ENCODE peak calls at places on chromosome 5, in nine cellular contexts. H is fibroblast of mammary gland, P is AG10803, E is fibroblast of lung, U is fibroblast of villous mesenchyme, B is ovary, M is choroid plexus epithelial cell, K is endodermal cell, I is upper lobe of left lung. X is an unnamed sample.

GRCh38 chr5:167802755-167803431 is 488.6 kb upstream of the WWC1 start:
- DNase-seq in H (no peak), P (peak), E (peak), U (no peak), B (no peak), M (peak), K (peak), I (no peak), X (peak)

GRCh38 chr5:71924980-71925379 is 182.3 kb upstream of the MAP1B start:
- DNase-seq in H (peak), P (peak), E (peak), U (peak), B (no peak), M (peak), K (no peak), I (no peak), X (peak)

GRCh38 chr5:90809695-90810094 is 251.1 kb downstream of the ADGRV1 start:
- DNase-seq in H (no peak), P (no peak), E (no peak), U (no peak), B (no peak), M (no peak), K (no peak), I (no peak), X (no peak)

GRCh38 chr5:132686193-132686592 is 12.4 kb downstream of the IL4 start:
- DNase-seq in H (no peak), P (no peak), E (no peak), U (no peak), B (no peak), M (no peak), K (no peak), I (no peak), X (peak)

GRCh38 chr5:93717162-93717561 is 24.2 kb downstream of the POU5F2 start:
- DNase-seq in H (peak), P (peak), E (peak), U (peak), B (no peak), M (peak), K (no peak), I (peak), X (peak)

GRCh38 chr5:125342938-125343401 is 596.5 kb upstream of the ZNF608 start:
- DNase-seq in H (peak), P (peak), E (peak), U (peak), B (no peak), M (peak), K (no peak), I (no peak), X (no peak)

GRCh38 chr5:137269297-137269696 is 229.8 kb downstream of the SPOCK1 start:
- DNase-seq in H (no peak), P (no peak), E (no peak), U (no peak), B (no peak), M (no peak), K (no peak), I (no peak), X (no peak)

GRCh38 chr5:53963958-53964357 is 346.4 kb downstream of the ARL15 start:
- DNase-seq in H (no peak), P (no peak), E (no peak), U (no peak), B (no peak), M (no peak), K (no peak), I (no peak), X (peak)

GRCh38 chr5:90560771-90561170 is 2.2 kb downstream of the ADGRV1 start:
- DNase-seq in H (no peak), P (no peak), E (no peak), U (no peak), B (no peak), M (no peak), K (no peak), I (no peak), X (peak)

GRCh38 chr5:170353011-170353890 is 35.9 kb downstream of the KCNMB1 start:
- DNase-seq in H (no peak), P (no peak), E (no peak), U (no peak), B (no peak), M (peak), K (peak), I (no peak), X (no peak)

GRCh38 chr5:140073296-140073695 is 30.2 kb upstream of the NRG2 start:
- DNase-seq in H (peak), P (peak), E (peak), U (peak), B (no peak), M (peak), K (no peak), I (no peak), X (peak)

GRCh38 chr5:130324953-130325671 is 420.8 kb downstream of the CHSY3 start:
- DNase-seq in H (no peak), P (no peak), E (peak), U (peak), B (no peak), M (peak), K (no peak), I (no peak), X (no peak)

GRCh38 chr5:31954091-31954490 is 220.0 kb downstream of the GOLPH3 start:
- DNase-seq in H (no peak), P (peak), E (peak), U (peak), B (no peak), M (no peak), K (no peak), I (no peak), X (no peak)

GRCh38 chr5:94024101-94024500 is 282.7 kb upstream of the POU5F2 start:
- DNase-seq in H (peak), P (peak), E (peak), U (no peak), B (no peak), M (peak), K (no peak), I (no peak), X (no peak)

GRCh38 chr5:7015586-7016256 is 302.5 kb downstream of the TENT4A start:
- DNase-seq in H (no peak), P (no peak), E (no peak), U (no peak), B (no peak), M (no peak), K (peak), I (no peak), X (peak)

GRCh38 chr5:103208460-103208859 is 50.1 kb upstream of the MACIR start:
- DNase-seq in H (no peak), P (no peak), E (no peak), U (no peak), B (no peak), M (no peak), K (no peak), I (no peak), X (no peak)

GRCh38 chr5:168649306-168649705 is 70.1 kb upstream of the PANK3 start:
- DNase-seq in H (peak), P (no peak), E (peak), U (no peak), B (no peak), M (no peak), K (no peak), I (no peak), X (peak)

GRCh38 chr5:137621861-137622823 is 113.7 kb downstream of the KLHL3 start:
- DNase-seq in H (peak), P (peak), E (peak), U (no peak), B (no peak), M (peak), K (peak), I (no peak), X (peak)

GRCh38 chr5:140402258-140403074 is 833 bp downstream of the ANKHD1 start:
- DNase-seq in H (peak), P (peak), E (peak), U (peak), B (no peak), M (peak), K (peak), I (peak), X (peak)

GRCh38 chr5:116575635-116576042 is 1.0 kb upstream of the SEMA6A start:
- DNase-seq in H (no peak), P (no peak), E (no peak), U (no peak), B (peak), M (peak), K (peak), I (no peak), X (peak)

GRCh38 chr5:150243590-150243989 is 46.0 kb downstream of the CAMK2A start:
- DNase-seq in H (no peak), P (no peak), E (no peak), U (no peak), B (no peak), M (no peak), K (no peak), I (no peak), X (no peak)

GRCh38 chr5:29697786-29698414 is 1495.6 kb upstream of the CDH6 start:
- DNase-seq in H (no peak), P (no peak), E (no peak), U (no peak), B (no peak), M (peak), K (peak), I (no peak), X (peak)

GRCh38 chr5:105163547-105163946 is 1601.0 kb upstream of the NUDT12 start:
- DNase-seq in H (no peak), P (no peak), E (no peak), U (no peak), B (no peak), M (no peak), K (no peak), I (no peak), X (no peak)

GRCh38 chr5:120749737-120750136 is 285.6 kb downstream of the PRR16 start:
- DNase-seq in H (no peak), P (no peak), E (no peak), U (no peak), B (no peak), M (no peak), K (no peak), I (no peak), X (no peak)

GRCh38 chr5:98121036-98121936 is 652.2 kb upstream of the RGMB start:
- DNase-seq in H (no peak), P (no peak), E (no peak), U (no peak), B (no peak), M (no peak), K (peak), I (no peak), X (no peak)

GRCh38 chr5:91176288-91177016 is 206.7 kb downstream of the ARRDC3 start:
- DNase-seq in H (no peak), P (no peak), E (peak), U (no peak), B (no peak), M (peak), K (no peak), I (no peak), X (no peak)

GRCh38 chr5:168883253-168883880 is 304.2 kb upstream of the PANK3 start:
- DNase-seq in H (no peak), P (no peak), E (no peak), U (no peak), B (no peak), M (no peak), K (peak), I (no peak), X (no peak)

GRCh38 chr5:139747583-139748504 is 47.8 kb upstream of the PSD2 start:
- DNase-seq in H (peak), P (peak), E (peak), U (peak), B (peak), M (peak), K (peak), I (peak), X (no peak)

GRCh38 chr5:36606437-36607113 is at the start of gene SLC1A3:
- DNase-seq in H (peak), P (peak), E (peak), U (peak), B (peak), M (peak), K (peak), I (peak), X (peak)

GRCh38 chr5:2132497-2132847 is 249.7 kb upstream of the IRX4 start:
- DNase-seq in H (no peak), P (no peak), E (no peak), U (no peak), B (no peak), M (no peak), K (no peak), I (no peak), X (no peak)

GRCh38 chr5:68046445-68046844 is 169.1 kb upstream of the PIK3R1 start:
- DNase-seq in H (peak), P (peak), E (peak), U (peak), B (no peak), M (peak), K (no peak), I (peak), X (peak)

GRCh38 chr5:58759745-58760144 is 176.9 kb downstream of the RAB3C start:
- DNase-seq in H (peak), P (no peak), E (no peak), U (peak), B (no peak), M (no peak), K (no peak), I (no peak), X (no peak)

GRCh38 chr5:77869115-77869798 is 93.1 kb upstream of the TBCA start:
- DNase-seq in H (no peak), P (no peak), E (no peak), U (no peak), B (no peak), M (no peak), K (no peak), I (no peak), X (no peak)

GRCh38 chr5:150486402-150487198 is 21.3 kb upstream of the NDST1 start:
- DNase-seq in H (peak), P (peak), E (peak), U (peak), B (peak), M (peak), K (peak), I (peak), X (peak)

GRCh38 chr5:56838409-56839039 is 23.2 kb downstream of the MAP3K1 start:
- DNase-seq in H (peak), P (peak), E (peak), U (peak), B (no peak), M (peak), K (no peak), I (no peak), X (peak)

GRCh38 chr5:173717959-173718358 is 101.5 kb upstream of the BOD1 start:
- DNase-seq in H (no peak), P (no peak), E (no peak), U (no peak), B (no peak), M (no peak), K (no peak), I (no peak), X (no peak)

GRCh38 chr5:173718469-173718868 is 102.0 kb upstream of the BOD1 start:
- DNase-seq in H (no peak), P (no peak), E (no peak), U (no peak), B (no peak), M (no peak), K (no peak), I (no peak), X (no peak)

GRCh38 chr5:173714551-173715428 is 98.3 kb upstream of the BOD1 start:
- DNase-seq in H (peak), P (peak), E (peak), U (peak), B (no peak), M (peak), K (no peak), I (peak), X (peak)

GRCh38 chr5:173715607-173716006 is 99.2 kb upstream of the BOD1 start:
- DNase-seq in H (no peak), P (peak), E (no peak), U (peak), B (no peak), M (peak), K (no peak), I (no peak), X (no peak)

DNA sequence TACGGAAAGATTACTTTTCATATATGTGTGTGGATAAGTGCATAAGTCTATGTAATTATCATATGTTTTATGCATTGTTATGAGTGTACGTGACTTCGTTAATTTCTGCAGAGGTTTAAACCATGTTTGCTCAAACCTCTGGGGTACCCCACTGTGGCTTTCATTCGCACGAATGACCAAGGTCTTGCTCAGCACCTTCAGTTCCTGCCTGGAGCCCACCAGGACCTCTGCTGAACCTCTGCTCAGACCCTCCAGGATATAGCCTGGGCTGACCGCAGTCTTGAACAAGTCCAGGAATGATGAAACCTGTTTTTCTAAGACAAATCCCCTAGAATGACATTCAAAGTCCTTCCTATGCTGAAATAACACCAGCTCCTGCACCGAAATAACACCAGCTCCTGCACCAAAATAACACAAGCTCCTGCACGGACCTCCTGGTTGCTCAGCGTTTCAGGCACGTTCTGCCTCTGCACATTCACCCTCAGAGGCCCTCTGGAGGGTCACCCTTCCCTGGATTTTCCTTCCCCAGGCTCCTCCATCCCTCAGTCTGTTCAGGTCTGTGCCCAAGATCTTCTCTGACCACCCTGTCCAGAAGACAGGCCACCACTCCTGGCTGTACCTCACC is 99.7 kb upstream of the BOD1 start:
- DNase-seq in H (no peak), P (no peak), E (no peak), U (no peak), B (no peak), M (no peak), K (no peak), I (no peak), X (no peak)
- TF ChIP-seq CTCF in H (no peak), P (no peak), E (no peak), U (no peak), B (no peak), M (no peak), K (no peak), I (no peak), X (no peak)

GRCh38 chr5:82931110-82931509 is 146.1 kb downstream of the TMEM167A start:
- DNase-seq in H (peak), P (no peak), E (peak), U (no peak), B (no peak), M (peak), K (no peak), I (no peak), X (peak)
- H3K4me3 ChIP-seq in H (no peak), P (no peak), E (no peak), U (no peak), B (no peak), M (no peak), K (no peak), I (no peak), X (no peak)

GRCh38 chr5:37842048-37842447 is 2.2 kb upstream of the GDNF start:
- DNase-seq in H (no peak), P (no peak), E (no peak), U (no peak), B (no peak), M (no peak), K (no peak), I (no peak), X (no peak)

GRCh38 chr5:37838933-37839341 is 904 bp downstream of the GDNF start:
- DNase-seq in H (no peak), P (peak), E (no peak), U (no peak), B (peak), M (no peak), K (peak), I (no peak), X (no peak)

GRCh38 chr5:37841223-37841622 is 1.4 kb upstream of the GDNF start:
- DNase-seq in H (no peak), P (no peak), E (peak), U (peak), B (no peak), M (no peak), K (no peak), I (no peak), X (peak)

GRCh38 chr5:37839441-37840035 is 303 bp downstream of the GDNF start:
- DNase-seq in H (peak), P (peak), E (peak), U (peak), B (peak), M (peak), K (peak), I (no peak), X (peak)

DNA sequence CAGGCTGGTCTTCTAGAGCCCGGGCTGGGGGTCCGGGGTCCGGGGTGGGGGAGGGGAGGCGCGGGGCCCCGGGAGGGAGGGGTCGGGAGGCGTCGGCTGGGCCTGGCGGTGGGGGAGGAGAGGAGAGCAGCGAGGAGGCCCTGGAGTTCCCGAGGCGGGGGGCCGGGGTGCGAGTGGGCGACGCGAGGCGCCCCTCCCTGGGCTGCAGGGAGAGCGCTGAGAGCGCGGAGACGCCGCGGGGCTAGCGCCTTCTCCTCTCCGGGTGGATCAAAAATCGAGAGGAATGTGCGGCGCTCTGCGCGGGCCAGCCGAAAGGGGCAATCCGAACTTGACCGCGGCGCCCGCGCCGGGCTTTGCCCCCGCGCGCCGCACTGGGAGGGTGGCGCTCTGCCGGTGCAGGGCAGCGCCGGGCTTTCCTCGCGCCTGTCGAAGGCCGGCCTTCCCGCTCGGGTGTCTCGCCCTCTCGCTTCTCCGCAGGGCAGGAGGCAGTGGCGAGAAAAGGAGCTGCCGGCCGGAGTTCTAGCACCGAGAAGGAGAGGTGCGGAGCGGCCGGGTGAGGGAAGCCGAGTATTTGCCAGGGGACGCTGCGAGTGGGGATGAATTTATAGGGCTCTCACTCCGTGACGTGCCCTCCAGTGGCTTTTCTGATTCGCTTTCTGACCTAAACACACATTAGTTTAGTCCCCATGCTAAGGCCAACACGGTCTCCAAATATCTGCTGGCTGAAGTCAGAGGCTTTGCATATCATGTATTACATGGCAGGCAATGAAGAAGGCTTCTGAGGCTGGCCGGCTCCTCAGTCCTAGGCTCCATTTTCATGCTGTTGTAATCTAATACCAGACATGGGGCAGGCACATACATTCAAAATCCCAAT is at the start of gene GDNF:
- DNase-seq in H (peak), P (peak), E (peak), U (peak), B (peak), M (peak), K (peak), I (no peak), X (peak)
- TF ChIP-seq CTCF in H (no peak), P (peak), E (no peak), U (no peak), B (no peak), M (no peak), K (peak), I (no peak), X (no peak)

DNA sequence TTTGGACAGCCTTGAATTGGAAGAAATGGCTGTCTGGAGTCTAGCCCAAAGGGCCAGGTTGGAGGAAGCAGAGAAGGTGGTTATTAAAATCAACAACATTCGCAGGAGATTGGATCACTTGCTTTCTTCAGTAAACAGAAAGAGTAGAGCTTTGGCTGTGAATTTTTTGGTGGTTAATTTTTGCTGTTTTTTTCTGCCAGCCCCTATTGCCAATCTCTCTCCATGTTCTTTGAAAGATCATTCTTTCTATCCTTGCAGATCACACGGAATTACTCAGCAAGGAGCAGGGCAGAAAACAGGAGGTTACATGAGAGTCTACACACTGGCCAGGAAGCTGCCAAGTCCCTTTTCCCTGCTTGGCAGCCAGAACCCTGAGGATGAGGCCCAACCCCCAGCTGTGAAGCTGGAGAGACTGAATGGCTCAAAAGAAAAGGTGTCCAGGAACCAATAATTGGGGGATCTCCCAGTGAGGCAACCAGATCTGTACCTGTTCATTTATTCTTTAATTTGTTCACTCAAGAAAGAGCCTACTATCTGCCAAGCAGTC is 13.0 kb downstream of the GLRX start:
- DNase-seq in H (peak), P (peak), E (peak), U (peak), B (no peak), M (peak), K (peak), I (no peak), X (no peak)
- H3K4me3 ChIP-seq in H (no peak), P (no peak), E (no peak), U (no peak), B (no peak), M (no peak), K (no peak), I (no peak), X (no peak)

GRCh38 chr5:9898319-9898718 is 268.2 kb upstream of the TAS2R1 start:
- DNase-seq in H (peak), P (peak), E (peak), U (peak), B (no peak), M (peak), K (peak), I (peak), X (peak)
- TF ChIP-seq CTCF in H (peak), P (peak), E (peak), U (peak), B (no peak), M (peak), K (peak), I (peak), X (peak)

X was measured in epithelial cell of esophagus.